ENCODE peak calls at places on chromosomes 16 and 17, in five cellular contexts. N, D, R, Y and L are unnamed samples.

GRCh38 chr17:75250009-75250471 is 11.4 kb downstream of the GGA3 start:
- DNase-seq in Y (no peak), R (no peak), N (no peak), D (peak), L (no peak)

GRCh38 chr17:61490540-61490975 is 38.3 kb downstream of the TBX4 start:
- DNase-seq in D (peak), N (no peak), R (peak), Y (no peak), L (peak)

GRCh38 chr17:79011451-79012147 is 2.0 kb upstream of the CANT1 start:
- DNase-seq in R (peak), N (no peak), D (peak), Y (no peak), L (peak)

GRCh38 chr16:4328580-4329353 is 12.9 kb downstream of the GLIS2 start:
- DNase-seq in N (no peak), D (no peak), Y (no peak), R (no peak), L (no peak)

GRCh38 chr17:30207655-30208054 is 27.8 kb downstream of the SLC6A4 start:
- DNase-seq in Y (no peak), D (no peak), N (no peak), R (no peak), L (no peak)

GRCh38 chr16:30948087-30948955 is 547 bp upstream of the ORAI3 start:
- DNase-seq in D (peak), R (peak), Y (peak), N (no peak), L (peak)

GRCh38 chr17:49755681-49756283 is 8.1 kb downstream of the FAM117A start:
- DNase-seq in N (no peak), R (no peak), D (no peak), Y (no peak), L (no peak)

GRCh38 chr16:29852654-29853053 is 10.4 kb downstream of the CDIPT start:
- DNase-seq in D (peak), R (peak), N (no peak), Y (peak), L (peak)

GRCh38 chr16:23595246-23595950 is 718 bp downstream of the NDUFAB1 start:
- DNase-seq in Y (no peak), R (no peak), D (peak), N (no peak), L (no peak)

GRCh38 chr17:34095101-34095500 is 160.0 kb upstream of the CCL2 start:
- DNase-seq in D (no peak), R (no peak), N (no peak), Y (no peak), L (no peak)

GRCh38 chr17:34090593-34090992 is 164.5 kb upstream of the CCL2 start:
- DNase-seq in D (no peak), N (no peak), Y (no peak), R (no peak), L (no peak)

GRCh38 chr17:34091975-34092374 is 163.1 kb upstream of the CCL2 start:
- DNase-seq in R (no peak), D (no peak), Y (no peak), N (no peak), L (no peak)
- TF ChIP-seq CTCF in R (no peak), D (no peak), Y (no peak), N (no peak), L (no peak)

DNA sequence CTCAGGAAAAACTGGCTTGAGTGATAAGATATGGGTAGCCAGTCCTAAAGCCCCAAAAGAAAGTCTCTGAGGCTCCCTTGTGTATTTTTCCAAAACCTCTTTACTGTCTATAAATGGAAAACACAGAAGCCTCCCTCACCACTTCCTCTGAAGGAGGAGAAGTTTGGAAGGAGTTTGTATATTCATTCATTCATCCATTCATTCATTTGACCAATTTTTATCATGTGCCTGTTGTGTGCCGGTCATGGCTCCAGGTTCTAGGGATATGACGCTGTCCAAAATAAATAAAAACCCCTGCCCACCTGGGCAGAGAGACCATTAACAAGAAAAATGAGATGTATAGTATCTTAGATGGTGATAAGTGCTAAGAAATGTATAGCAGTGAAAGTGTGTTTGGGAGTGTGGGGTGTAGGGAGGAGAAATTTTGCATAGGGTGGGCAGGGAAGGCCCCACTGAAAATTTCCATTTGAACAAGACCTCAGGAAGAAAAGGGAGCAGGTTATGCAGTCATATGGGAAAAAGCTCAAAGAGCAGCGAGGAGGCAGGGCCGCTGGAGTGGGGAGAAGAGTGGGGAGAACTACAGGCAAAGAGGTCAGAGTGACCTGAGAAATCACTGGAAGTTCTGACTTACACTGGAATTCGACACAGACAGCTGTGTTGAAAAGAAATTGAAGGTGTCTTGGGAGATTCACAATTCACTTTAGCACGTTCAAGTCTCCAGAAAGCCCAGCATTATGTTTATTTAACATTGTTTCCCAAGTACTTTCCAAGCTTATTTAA is 6.1 kb upstream of the WIPI1 start:
- DNase-seq in D (no peak), R (no peak), Y (no peak), N (no peak), L (no peak)
- TF ChIP-seq CTCF in D (no peak), R (no peak), Y (peak), N (peak), L (peak)

GRCh38 chr17:41775394-41776226 is 10.9 kb downstream of the JUP start:
- DNase-seq in D (no peak), R (no peak), Y (no peak), N (no peak), L (no peak)

GRCh38 chr17:41773731-41774193 is 12.7 kb downstream of the JUP start:
- DNase-seq in R (no peak), N (no peak), D (no peak), Y (no peak), L (no peak)

GRCh38 chr17:41779954-41780353 is 6.6 kb downstream of the JUP start:
- DNase-seq in Y (no peak), N (no peak), R (no peak), D (no peak), L (no peak)

GRCh38 chr17:41777579-41778188 is 8.8 kb downstream of the JUP start:
- DNase-seq in R (peak), Y (peak), D (peak), N (no peak), L (peak)

GRCh38 chr17:41777157-41777578 is 9.3 kb downstream of the JUP start:
- DNase-seq in N (no peak), R (no peak), Y (no peak), D (no peak), L (no peak)
- TF ChIP-seq CTCF in N (no peak), R (no peak), Y (peak), D (peak), L (peak)

GRCh38 chr17:77844681-77845080 is 113.8 kb upstream of the TNRC6C start:
- DNase-seq in D (no peak), N (no peak), Y (no peak), R (no peak), L (no peak)
- TF ChIP-seq CTCF in D (no peak), N (no peak), Y (no peak), R (no peak), L (no peak)

GRCh38 chr16:50381679-50382440 is 13.1 kb upstream of the BRD7 start:
- DNase-seq in Y (no peak), N (no peak), R (no peak), D (no peak), L (no peak)
- TF ChIP-seq CTCF in Y (no peak), N (no peak), R (no peak), D (peak), L (peak)